ENCODE peak calls at places on chromosomes 1 and 21, in ten cellular contexts. Z is tibial artery, C is IMR-90, F is breast epithelium, D is uterus, G is neural progenitor cell, L is A549, M is transverse colon, K is psoas muscle, Y is tibial nerve. U is an unnamed sample. For H3K4me1, the result is how much of the 10 kb centered on the place peaks cover.

GRCh38 chr1:234551032-234551378 is 59.0 kb downstream of the IRF2BP2 start:
- DNase-seq in L (no peak), M (no peak), K (no peak), G (no peak), C (no peak), Y (no peak), F (no peak), D (no peak), Z (no peak), U (no peak)

GRCh38 chr21:31372176-31372765 is 28.2 kb upstream of the TIAM1 start:
- DNase-seq in Y (no peak), L (no peak), G (no peak), Z (no peak), K (no peak), F (no peak), M (no peak), C (no peak), D (no peak), U (no peak)

GRCh38 chr1:174197088-174197487 is 37.8 kb downstream of the RABGAP1L start:
- DNase-seq in D (no peak), Y (no peak), G (no peak), Z (no peak), K (no peak), M (no peak), F (no peak), C (no peak), L (no peak), U (no peak)

GRCh38 chr1:64834734-64835133 is 89.9 kb downstream of the RAVER2 start:
- DNase-seq in K (no peak), L (peak), G (no peak), Y (no peak), D (no peak), F (no peak), M (no peak), C (peak), Z (no peak), U (no peak)

GRCh38 chr21:44817914-44818635 is at the start of gene SUMO3:
- DNase-seq in F (peak), Z (peak), G (peak), L (peak), C (peak), Y (peak), D (peak), K (peak), M (peak), U (peak)

GRCh38 chr1:26372039-26372438 is 511 bp downstream of the ZNF683 start:
- DNase-seq in L (no peak), Y (no peak), Z (no peak), K (no peak), D (no peak), C (no peak), G (no peak), M (no peak), F (no peak), U (no peak)

GRCh38 chr1:30377230-30378022 is 346.0 kb downstream of the MATN1 start:
- DNase-seq in K (no peak), F (no peak), G (peak), Y (no peak), C (no peak), M (no peak), L (no peak), Z (no peak), D (no peak), U (no peak)

GRCh38 chr1:117817629-117818028 is 111.8 kb downstream of the GDAP2 start:
- DNase-seq in D (no peak), L (no peak), Z (no peak), F (no peak), K (no peak), G (no peak), C (no peak), Y (no peak), M (no peak), U (no peak)

GRCh38 chr1:63799324-63799723 is 25.5 kb downstream of the ROR1 start:
- DNase-seq in M (no peak), K (no peak), L (no peak), Z (no peak), C (peak), Y (no peak), F (no peak), G (no peak), D (no peak), U (no peak)

DNA sequence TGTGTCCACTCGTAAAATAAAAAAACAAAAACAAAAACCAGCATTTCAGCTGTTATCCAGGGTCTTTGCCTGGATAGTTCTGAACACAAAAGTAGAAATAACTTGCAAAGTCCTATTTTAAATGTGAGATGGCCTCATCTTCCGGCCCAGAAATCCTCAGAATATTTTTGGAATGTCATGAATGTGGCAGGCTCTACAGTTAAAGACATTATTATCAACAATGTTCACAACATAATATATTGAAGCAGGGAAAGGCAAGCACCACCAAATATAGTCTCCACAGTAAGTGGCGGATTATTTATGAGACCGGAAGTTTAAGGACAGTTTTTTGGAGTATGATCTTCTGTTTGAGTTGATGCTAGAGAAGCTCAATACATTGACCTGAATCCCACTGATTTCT is 1.2 kb upstream of the C1orf198 start:
- DNase-seq in K (no peak), Y (no peak), C (peak), G (no peak), F (no peak), L (no peak), Z (no peak), M (no peak), D (no peak), U (no peak)
- H3K4me3 ChIP-seq in K (peak), Y (no peak), C (peak), G (peak), F (no peak), L (no peak), Z (peak), M (no peak), D (no peak), U (no peak)

GRCh38 chr1:18750600-18750999 is 108.9 kb downstream of the TAS1R2 start:
- DNase-seq in C (no peak), D (no peak), Z (no peak), G (no peak), Y (no peak), M (no peak), L (no peak), K (no peak), F (no peak), U (no peak)

GRCh38 chr1:18749569-18749968 is 109.9 kb downstream of the TAS1R2 start:
- DNase-seq in G (no peak), C (no peak), F (no peak), Z (no peak), K (no peak), M (no peak), L (no peak), D (no peak), Y (no peak), U (no peak)

GRCh38 chr1:18751425-18751824 is 108.0 kb downstream of the TAS1R2 start:
- DNase-seq in M (no peak), C (no peak), Y (no peak), D (no peak), L (no peak), Z (no peak), F (no peak), K (no peak), G (no peak), U (no peak)

GRCh38 chr1:18748435-18748834 is 111.0 kb downstream of the TAS1R2 start:
- DNase-seq in F (no peak), C (no peak), Z (no peak), Y (no peak), D (no peak), L (no peak), M (peak), G (no peak), K (no peak), U (no peak)

DNA sequence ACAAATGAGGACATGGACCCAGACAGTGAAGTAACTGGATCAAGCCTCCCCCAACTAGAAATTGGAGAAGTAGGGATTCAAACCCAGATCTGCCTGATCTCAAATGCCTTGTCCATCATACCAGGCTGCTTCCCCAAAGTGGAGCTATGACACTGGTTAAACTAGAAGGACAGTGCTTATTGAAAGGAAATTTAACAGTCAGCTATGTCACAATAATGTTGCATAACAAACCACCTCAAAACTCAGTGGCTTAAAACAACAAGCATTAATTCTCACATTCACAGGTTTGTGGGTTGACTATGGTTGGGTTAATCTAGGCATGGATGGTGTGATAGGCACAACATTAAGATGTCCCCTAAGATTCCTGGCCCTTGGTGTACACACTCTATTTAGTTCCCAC is 107.1 kb downstream of the TAS1R2 start:
- DNase-seq in K (no peak), Z (no peak), D (no peak), Y (no peak), L (no peak), F (no peak), G (no peak), C (no peak), M (no peak), U (no peak)
- TF ChIP-seq CTCF in K (no peak), Z (no peak), D (no peak), Y (no peak), L (no peak), F (no peak), G (no peak), C (no peak), M (no peak), U (no peak)

GRCh38 chr1:3518756-3519155 is 64.3 kb downstream of the ARHGEF16 start:
- DNase-seq in F (no peak), G (no peak), D (no peak), K (no peak), C (no peak), M (no peak), Z (no peak), L (no peak), Y (no peak), U (no peak)
- H3K4me1 ChIP-seq in F (under half), G (under half), D (under half), K (under half), C (under half), M (under half), Z (under half), L (under half), Y (under half), U (under half)

GRCh38 chr1:89758127-89758526 is 62.7 kb upstream of the LRRC8D start:
- DNase-seq in K (no peak), Z (no peak), F (no peak), D (no peak), C (no peak), M (no peak), L (no peak), G (no peak), Y (no peak), U (no peak)
- H3K4me3 ChIP-seq in K (no peak), Z (no peak), F (no peak), D (no peak), C (no peak), M (no peak), L (no peak), G (no peak), Y (no peak), U (no peak)

GRCh38 chr1:112722601-112723510 is 7.7 kb upstream of the PPM1J start:
- DNase-seq in G (peak), F (no peak), L (no peak), M (no peak), C (peak), Y (no peak), D (peak), Z (no peak), K (no peak), U (no peak)
- TF ChIP-seq CTCF in G (no peak), F (no peak), L (no peak), M (no peak), C (no peak), Y (no peak), D (no peak), Z (no peak), K (no peak), U (no peak)

DNA sequence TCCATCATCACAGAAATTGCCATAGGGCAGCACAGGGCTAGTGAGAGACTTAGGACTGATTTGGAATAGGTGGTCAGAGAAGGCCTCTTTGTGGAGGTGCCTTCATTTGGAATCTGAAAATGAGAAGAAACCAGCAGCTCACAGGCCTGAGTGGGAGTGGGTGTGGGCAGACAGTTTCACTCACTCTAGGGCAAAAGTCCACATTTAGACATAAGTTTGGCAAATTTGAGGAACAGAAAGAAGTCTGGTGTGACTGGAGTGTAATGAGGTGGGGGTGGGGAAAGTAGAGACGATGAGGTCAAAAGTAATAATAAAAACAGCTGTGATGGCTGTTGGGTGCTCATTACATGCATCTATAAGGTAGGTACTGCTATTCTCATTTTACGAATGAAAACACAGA is 22.4 kb upstream of the BCAR3 start:
- DNase-seq in F (no peak), C (no peak), G (no peak), Z (no peak), L (no peak), D (no peak), Y (no peak), K (no peak), M (peak), U (no peak)
- H3K4me1 ChIP-seq in F (under half), C (under half), G (under half), Z (under half), L (half or more), D (under half), Y (under half), K (under half), M (under half), U (under half)

U was measured in mucosa of descending colon.